ENCODE peak calls at places on chromosome 9, in eight cellular contexts. Z is activated naive CD8-positive, alpha-beta T cell treated with anti-CD3 and anti-CD28 coated beads, Interleukin-2, amount 50 U/mL, for 24 hours; Y is iris pigment epithelial cell; E is RPMI7951; K is heart left ventricle; G is stimulated activated CD8-positive, alpha-beta memory T cell treated with anti-CD3 and anti-CD28 coated beads, Interleukin-12 subunit alpha, Interleukin-12 subunit beta, amount 100 ng/mL, for 1 hour; Q is HFF-Myc; D is Panc1. S is an unnamed sample.

GRCh38 chr9:113580954-113581311 is 117.4 kb downstream of the RGS3 start:
- DNase-seq in Y (no peak), D (no peak), K (no peak), G (no peak), E (no peak), Q (no peak), Z (no peak), S (no peak)

GRCh38 chr9:137428841-137429545 is 5.8 kb downstream of the NOXA1 start:
- DNase-seq in D (no peak), Z (no peak), G (no peak), E (no peak), Q (no peak), K (no peak), Y (no peak), S (peak; percentile 41)

GRCh38 chr9:15935661-15936315 is 382.9 kb downstream of the CCDC171 start:
- DNase-seq in Z (no peak), Y (peak; percentile 11), Q (peak; percentile 21), K (no peak), G (no peak), D (no peak), E (peak; percentile 1), S (no peak)

GRCh38 chr9:81035171-81035570 is 654.2 kb downstream of the TLE1 start:
- DNase-seq in Q (no peak), K (no peak), E (peak; percentile 97), Y (peak; percentile 85), D (no peak), Z (no peak), G (no peak), S (no peak)

GRCh38 chr9:126109575-126109974 is 217.1 kb upstream of the MVB12B start:
- DNase-seq in G (no peak), K (no peak), D (no peak), Y (no peak), Q (no peak), Z (no peak), E (no peak), S (no peak)

GRCh38 chr9:31394040-31394473 is 990.4 kb upstream of the ACO1 start:
- DNase-seq in E (no peak), Y (peak; percentile 74), Z (no peak), Q (no peak), K (no peak), G (no peak), D (no peak), S (no peak)

GRCh38 chr9:91734371-91734981 is 215.6 kb downstream of the ROR2 start:
- DNase-seq in K (peak; percentile 61), Z (peak; percentile 75), Q (no peak), D (peak; percentile 42), E (peak; percentile 18), Y (peak; percentile 50), G (peak; percentile 39), S (peak; percentile 85)

GRCh38 chr9:124110307-124110915 is 98.8 kb downstream of the LHX2 start:
- DNase-seq in D (no peak), Y (peak; percentile 63), Z (peak; percentile 55), K (peak; percentile 60), G (no peak), Q (no peak), E (peak; percentile 58), S (peak; percentile 67)

GRCh38 chr9:95128177-95128524 is 189.4 kb downstream of the FANCC start:
- DNase-seq in D (no peak), G (no peak), E (no peak), Y (no peak), Q (no peak), K (no peak), Z (no peak), S (no peak)

GRCh38 chr9:132114102-132114707 is 34.5 kb upstream of the MED27 start:
- DNase-seq in K (peak; percentile 58), G (peak; percentile 2), E (peak; percentile 53), D (no peak), Z (peak; percentile 54), Q (no peak), Y (peak; percentile 60), S (peak; percentile 73)

GRCh38 chr9:129656795-129657390 is 8.6 kb upstream of the PRRX2 start:
- DNase-seq in Q (no peak), D (peak; percentile 53), E (peak; percentile 74), G (no peak), Y (peak; percentile 55), Z (no peak), K (no peak), S (no peak)

GRCh38 chr9:137630684-137631083 is 11.9 kb downstream of the EHMT1 start:
- DNase-seq in K (no peak), Y (peak; percentile 24), D (no peak), G (no peak), Z (no peak), E (no peak), Q (no peak), S (no peak)

GRCh38 chr9:134585746-134586706 is 55.6 kb upstream of the COL5A1 start:
- DNase-seq in K (no peak), E (peak; percentile 93), G (no peak), Q (no peak), Z (no peak), Y (peak; percentile 68), D (no peak), S (no peak)

GRCh38 chr9:108477538-108478006 is 378.2 kb downstream of the ACTL7B start:
- DNase-seq in E (peak; percentile 69), Z (no peak), Y (peak; percentile 89), K (no peak), Q (peak; percentile 38), G (no peak), D (peak; percentile 77), S (no peak)

GRCh38 chr9:87039809-87040392 is 92.6 kb upstream of the GAS1 start:
- DNase-seq in G (no peak), D (no peak), E (peak; percentile 1), K (no peak), Y (peak; percentile 81), Z (no peak), Q (no peak), S (no peak)

GRCh38 chr9:84140535-84141101 is 160.0 kb downstream of the RMI1 start:
- DNase-seq in Z (peak; percentile 6), G (no peak), Q (no peak), Y (peak; percentile 10), K (no peak), E (no peak), D (no peak), S (peak; percentile 32)

GRCh38 chr9:129823163-129823933 is 588 bp downstream of the TOR1A start:
- DNase-seq in E (peak; percentile 39), G (no peak), Z (peak; percentile 22), Q (no peak), D (no peak), K (peak; percentile 25), Y (peak; percentile 66), S (peak; percentile 41)

GRCh38 chr9:129633848-129634247 is 7.9 kb downstream of the NTMT1 start:
- DNase-seq in Y (no peak), D (no peak), Z (no peak), E (no peak), G (no peak), Q (no peak), K (no peak), S (no peak)

GRCh38 chr9:16915126-16915831 is 44.8 kb upstream of the BNC2 start:
- DNase-seq in D (no peak), Y (no peak), G (no peak), Z (no peak), E (no peak), K (no peak), Q (no peak), S (peak; percentile 48)

GRCh38 chr9:31013371-31013770 is 1371.1 kb upstream of the ACO1 start:
- DNase-seq in D (no peak), Q (no peak), G (no peak), K (no peak), Z (no peak), E (no peak), Y (no peak), S (no peak)

GRCh38 chr9:134707731-134708671 is 66.4 kb downstream of the COL5A1 start:
- DNase-seq in D (no peak), K (no peak), Y (no peak), Z (no peak), G (no peak), E (no peak), Q (no peak), S (peak; percentile 34)

GRCh38 chr9:98943682-98944129 is at the start of gene COL15A1:
- DNase-seq in E (peak; percentile 47), Z (no peak), G (no peak), Q (no peak), D (no peak), K (peak; percentile 42), Y (peak; percentile 13), S (no peak)

GRCh38 chr9:27053369-27054057 is 48.0 kb upstream of the LRRC19 start:
- DNase-seq in Y (peak; percentile 59), D (no peak), Q (no peak), Z (no peak), E (no peak), G (no peak), K (no peak), S (no peak)

GRCh38 chr9:135154050-135154570 is 66.6 kb downstream of the OLFM1 start:
- DNase-seq in G (no peak), Z (no peak), Y (no peak), D (no peak), K (no peak), Q (no peak), E (no peak), S (peak; percentile 16)

GRCh38 chr9:115369322-115369957 is 251.5 kb upstream of the TNC start:
- DNase-seq in Q (peak; percentile 39), Y (peak; percentile 90), K (peak; percentile 34), D (no peak), E (peak; percentile 79), Z (no peak), G (no peak), S (peak; percentile 59)

GRCh38 chr9:2377135-2377534 is 244.5 kb upstream of the VLDLR start:
- DNase-seq in Z (no peak), K (no peak), D (no peak), Y (no peak), Q (no peak), G (no peak), E (no peak), S (no peak)

GRCh38 chr9:37663926-37664325 is 13.2 kb downstream of the FRMPD1 start:
- DNase-seq in E (no peak), G (no peak), Z (no peak), K (no peak), Y (no peak), D (no peak), Q (no peak), S (no peak)

GRCh38 chr9:138098908-138099791 is 221.6 kb downstream of the CACNA1B start:
- DNase-seq in D (no peak), Y (no peak), Q (no peak), K (no peak), G (no peak), E (no peak), Z (no peak), S (no peak)

GRCh38 chr9:110214090-110214489 is 6.1 kb upstream of the C9orf152 start:
- DNase-seq in G (no peak), Q (no peak), Z (no peak), D (no peak), Y (no peak), E (peak; percentile 49), K (no peak), S (no peak)

GRCh38 chr9:129750010-129750409 is 2.8 kb downstream of the PTGES start:
- DNase-seq in G (no peak), E (peak; percentile 66), Y (peak; percentile 72), Q (no peak), D (no peak), Z (no peak), K (no peak), S (no peak)

GRCh38 chr9:135275163-135275925 is 187.9 kb downstream of the OLFM1 start:
- DNase-seq in Y (no peak), E (no peak), Z (no peak), G (no peak), D (no peak), Q (no peak), K (no peak), S (peak; percentile 50)

GRCh38 chr9:71663216-71663615 is 105.1 kb downstream of the CEMIP2 start:
- DNase-seq in Z (no peak), G (no peak), Y (no peak), Q (no peak), K (no peak), E (peak; percentile 74), D (no peak), S (no peak)

GRCh38 chr9:137255448-137256114 is 454 bp downstream of the NELFB start:
- DNase-seq in Z (no peak), E (peak; percentile 30), Q (no peak), D (no peak), Y (peak; percentile 23), K (peak; percentile 52), G (no peak), S (no peak)

GRCh38 chr9:84381508-84381907 is 41.0 kb upstream of the SLC28A3 start:
- DNase-seq in Y (no peak), D (no peak), Z (no peak), Q (no peak), G (no peak), K (no peak), E (no peak), S (no peak)

S was measured in Right ventricle myocardium superior.